ENCODE peak calls at places on chromosome 16, in four cellular contexts. U is PC-9, S is fibroblast of lung, D is OCI-LY7. B is an unnamed sample.

GRCh38 chr16:74695450-74696422 is 4.9 kb downstream of the MLKL start:
- DNase-seq in U (peak), D (peak), S (peak), B (peak)

GRCh38 chr16:31474173-31474714 is 2.3 kb downstream of the TGFB1I1 start:
- DNase-seq in U (no peak), S (peak), D (no peak), B (no peak)

GRCh38 chr16:82260212-82260795 is 90.3 kb upstream of the MPHOSPH6 start:
- DNase-seq in U (no peak), S (no peak), D (no peak), B (no peak)

GRCh38 chr16:82874251-82874650 is 247.5 kb downstream of the CDH13 start:
- DNase-seq in D (no peak), U (no peak), S (no peak), B (no peak)

GRCh38 chr16:80084614-80085013 is 456.2 kb upstream of the DYNLRB2 start:
- DNase-seq in U (peak), S (peak), D (no peak), B (peak)

GRCh38 chr16:75379911-75380847 is 53.1 kb downstream of the CFDP1 start:
- DNase-seq in D (peak), S (no peak), U (no peak), B (no peak)

GRCh38 chr16:60989592-60989991 is 1046.6 kb downstream of the CDH8 start:
- DNase-seq in D (no peak), S (no peak), U (no peak), B (no peak)

GRCh38 chr16:70493863-70494770 is 29.2 kb downstream of the COG4 start:
- DNase-seq in D (peak), U (no peak), S (no peak), B (no peak)

GRCh38 chr16:83215417-83216001 is 588.7 kb downstream of the CDH13 start:
- DNase-seq in S (peak), U (no peak), D (peak), B (no peak)

GRCh38 chr16:23155445-23156049 is 6.3 kb upstream of the USP31 start:
- DNase-seq in D (peak), U (no peak), S (peak), B (no peak)

GRCh38 chr16:85361441-85362118 is 249.3 kb upstream of the CIBAR2 start:
- DNase-seq in S (no peak), U (no peak), D (no peak), B (no peak)

GRCh38 chr16:7303014-7303676 is 29.5 kb upstream of the RBFOX1 start:
- DNase-seq in S (no peak), D (no peak), U (no peak), B (no peak)

GRCh38 chr16:57802635-57803412 is 533 bp upstream of the KIFC3 start:
- DNase-seq in D (no peak), S (peak), U (no peak), B (no peak)

GRCh38 chr16:4384497-4384896 is 12.8 kb downstream of the VASN start:
- DNase-seq in U (no peak), D (no peak), S (no peak), B (no peak)

GRCh38 chr16:19605701-19606100 is 50.2 kb downstream of the VPS35L start:
- DNase-seq in D (no peak), U (peak), S (no peak), B (no peak)

GRCh38 chr16:54577566-54578180 is 291.1 kb upstream of the IRX3 start:
- DNase-seq in S (no peak), D (no peak), U (no peak), B (no peak)

GRCh38 chr16:12462690-12463646 is 340.7 kb downstream of the CPPED1 start:
- DNase-seq in U (no peak), D (no peak), S (peak), B (no peak)

GRCh38 chr16:27312580-27313421 is 973 bp upstream of the IL4R start:
- DNase-seq in S (no peak), U (no peak), D (no peak), B (no peak)

GRCh38 chr16:4496305-4496704 is 20.1 kb downstream of the HMOX2 start:
- DNase-seq in U (peak), D (no peak), S (peak), B (no peak)

GRCh38 chr16:84648595-84649510 is 542 bp downstream of the KLHL36 start:
- DNase-seq in D (peak), S (peak), U (no peak), B (no peak)

GRCh38 chr16:72844225-72844920 is 203.6 kb downstream of the ZFHX3 start:
- DNase-seq in S (no peak), D (no peak), U (no peak), B (no peak)
- H3K4me2 ChIP-seq in S (no peak), D (peak), U (no peak), B (no peak)

DNA sequence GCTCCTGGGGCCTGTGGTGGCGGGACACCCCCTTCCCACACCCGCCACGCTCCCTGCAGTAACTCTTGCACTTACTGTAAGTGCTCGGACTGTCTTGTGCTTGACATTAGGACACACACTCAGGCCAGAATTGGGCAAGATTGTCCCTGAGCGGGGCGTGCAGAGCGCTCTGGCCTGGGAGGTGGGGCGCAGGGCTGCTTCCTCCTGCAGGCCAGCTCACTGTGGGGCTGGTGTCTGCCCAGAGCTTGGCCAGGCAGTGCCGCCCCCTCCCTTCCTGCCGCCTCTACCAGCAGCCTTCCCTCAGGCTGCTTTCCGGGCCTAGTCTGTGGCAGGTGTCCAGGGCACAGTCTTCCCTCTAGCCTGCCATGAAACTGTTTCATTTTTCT is 6.1 kb upstream of the ATP6V0C start:
- DNase-seq in D (no peak), U (no peak), S (no peak), B (no peak)
- H3K4me2 ChIP-seq in D (peak), U (no peak), S (no peak), B (no peak)

DNA sequence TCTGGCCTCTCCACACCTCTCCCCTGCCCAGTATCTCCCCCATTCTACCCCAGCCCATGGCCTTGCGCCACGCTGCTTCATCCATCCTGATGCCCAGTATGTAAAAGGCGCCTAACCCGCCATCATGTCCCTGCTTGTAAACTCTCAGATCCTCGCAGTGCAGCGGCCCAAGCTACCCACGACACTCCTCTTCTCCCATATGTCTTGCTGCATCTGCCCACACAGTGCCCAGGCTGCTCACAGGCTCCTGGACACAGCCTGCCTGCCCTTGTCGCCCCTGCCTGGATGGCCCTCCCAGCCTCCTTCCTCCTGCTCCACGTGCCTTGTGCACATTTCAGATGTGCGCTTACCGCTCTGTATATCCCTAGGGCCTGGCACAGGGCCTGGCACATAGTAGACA is 129.0 kb downstream of the CLEC16A start:
- DNase-seq in U (no peak), D (no peak), S (no peak), B (no peak)
- H3K4me2 ChIP-seq in U (no peak), D (no peak), S (no peak), B (no peak)

GRCh38 chr16:88854306-88855111 is 2.2 kb downstream of the GALNS start:
- DNase-seq in D (peak), S (no peak), U (no peak), B (no peak)

GRCh38 chr16:88853336-88853941 is 3.3 kb downstream of the GALNS start:
- DNase-seq in S (no peak), U (no peak), D (no peak), B (no peak)

GRCh38 chr16:88856122-88856827 is 472 bp downstream of the GALNS start:
- DNase-seq in S (no peak), D (peak), U (no peak), B (no peak)

GRCh38 chr16:88855736-88856121 is 1.0 kb downstream of the GALNS start:
- DNase-seq in D (no peak), U (no peak), S (no peak), B (no peak)

DNA sequence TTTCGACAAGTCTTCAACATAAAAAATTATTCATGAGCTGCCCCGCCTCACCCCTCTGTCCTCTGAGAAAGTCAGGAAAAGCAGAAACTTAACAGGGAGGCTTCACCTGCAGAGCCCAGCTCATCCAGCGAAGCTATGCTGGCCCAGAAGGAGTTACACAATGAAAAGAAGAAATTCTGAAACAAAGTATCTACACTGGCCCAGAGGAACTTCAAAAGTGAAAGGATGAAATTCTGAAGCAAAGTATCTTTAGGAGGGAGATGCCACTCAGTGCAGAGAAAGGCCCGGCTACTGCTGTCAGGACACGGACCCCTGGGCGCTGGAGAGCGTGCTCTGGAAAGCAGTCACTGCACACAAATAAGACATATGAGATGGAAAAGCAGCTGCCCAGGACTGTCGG is 1.6 kb downstream of the GALNS start:
- DNase-seq in D (no peak), U (no peak), S (no peak), B (no peak)
- H3K4me2 ChIP-seq in D (peak), U (no peak), S (no peak), B (no peak)

GRCh38 chr16:86924537-86924936 is 346.2 kb downstream of the FOXL1 start:
- DNase-seq in U (no peak), D (no peak), S (peak), B (no peak)
- H3K4me2 ChIP-seq in U (no peak), D (no peak), S (no peak), B (no peak)

DNA sequence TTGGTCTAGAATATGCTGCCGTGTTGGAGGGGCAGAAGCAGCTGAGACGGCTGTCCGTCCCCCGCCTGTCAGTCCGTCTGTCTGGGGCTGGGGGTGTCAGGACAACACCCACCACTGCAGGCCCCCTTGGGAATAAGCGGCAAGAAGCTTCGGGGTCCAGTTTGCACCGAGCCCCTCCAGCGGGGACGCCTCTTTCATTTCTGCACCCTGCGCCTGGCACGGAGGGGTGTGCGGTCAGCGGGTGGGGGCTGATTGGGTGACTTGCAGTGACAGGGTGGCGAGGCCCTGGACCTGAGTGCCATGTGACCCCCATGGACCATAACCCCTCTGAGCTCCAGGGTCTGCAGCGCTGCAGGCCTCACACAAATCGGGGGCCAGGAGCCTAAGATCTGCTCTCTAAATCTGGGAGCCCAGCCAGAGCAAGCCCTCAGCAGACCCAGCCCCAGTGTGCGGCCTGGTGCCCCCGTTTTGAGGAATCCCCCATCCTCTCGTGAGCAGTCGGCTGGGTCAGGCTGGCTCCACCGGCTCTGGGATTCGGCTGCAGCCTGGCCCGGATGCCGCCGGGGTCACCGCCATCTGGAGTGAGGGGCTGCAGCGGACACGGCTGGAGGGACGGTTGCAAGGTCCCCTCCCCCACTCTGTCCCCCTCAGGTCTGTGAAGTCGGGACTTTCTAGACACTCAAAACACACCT is 8.3 kb downstream of the CBFA2T3 start:
- DNase-seq in S (no peak), U (no peak), D (peak), B (no peak)
- H3K4me2 ChIP-seq in S (no peak), U (no peak), D (peak), B (no peak)

B was measured in keratinocyte.